ENCODE peak calls at places on chromosomes 16 and 17, in ten cellular contexts. N is thoracic aorta, H is AG09309, E is cardiac fibroblast, T is ovary, M is AG04450, A is uterus, F is lower lobe of right lung, I is OCI-LY7, P is right lobe of liver. R is an unnamed sample.

GRCh38 chr16:88014954-88015805 is 63.9 kb downstream of the BANP start:
- DNase-seq in F (peak), M (no peak), H (no peak), T (no peak), I (no peak), A (no peak), P (no peak), E (no peak), N (no peak), R (no peak)

GRCh38 chr17:1487939-1488825 is 4.3 kb downstream of the MYO1C start:
- DNase-seq in A (peak), M (peak), P (peak), F (peak), I (peak), E (peak), H (peak), T (peak), N (no peak), R (peak)

GRCh38 chr16:23236983-23237382 is 54.4 kb downstream of the SCNN1G start:
- DNase-seq in E (no peak), T (no peak), M (no peak), N (no peak), H (no peak), I (no peak), P (no peak), A (no peak), F (no peak), R (no peak)

GRCh38 chr17:29140631-29141483 is 39.3 kb downstream of the MYO18A start:
- DNase-seq in P (no peak), N (no peak), A (no peak), E (no peak), H (no peak), T (no peak), M (no peak), I (peak), F (no peak), R (peak)

GRCh38 chr17:70173646-70174045 is 4.3 kb downstream of the KCNJ2 start:
- DNase-seq in I (no peak), A (no peak), P (no peak), M (no peak), H (no peak), T (no peak), E (no peak), N (no peak), F (no peak), R (no peak)

GRCh38 chr17:83084621-83085056 is 5.2 kb downstream of the METRNL start:
- DNase-seq in T (peak), H (no peak), M (no peak), A (no peak), E (no peak), I (no peak), N (no peak), F (peak), P (no peak), R (no peak)

GRCh38 chr17:59668816-59669215 is 38.4 kb downstream of the PTRH2 start:
- DNase-seq in A (no peak), M (peak), F (no peak), E (peak), I (no peak), N (no peak), P (no peak), H (peak), T (no peak), R (peak)

GRCh38 chr16:59296002-59296401 is 561.9 kb upstream of the GOT2 start:
- DNase-seq in I (no peak), E (no peak), T (no peak), A (no peak), N (no peak), P (no peak), F (no peak), H (no peak), M (no peak), R (no peak)

GRCh38 chr16:83330251-83330650 is 477.5 kb upstream of the HSBP1 start:
- DNase-seq in P (no peak), N (no peak), F (no peak), H (no peak), I (no peak), T (no peak), M (no peak), E (no peak), A (no peak), R (no peak)

GRCh38 chr17:79413591-79413990 is 197.3 kb downstream of the RBFOX3 start:
- DNase-seq in A (no peak), T (no peak), E (no peak), P (no peak), H (no peak), I (no peak), N (no peak), F (no peak), M (no peak), R (no peak)

GRCh38 chr17:50532452-50533024 is at the start of gene EPN3:
- DNase-seq in M (no peak), T (peak), H (no peak), N (no peak), A (no peak), F (peak), P (peak), E (no peak), I (no peak), R (no peak)

GRCh38 chr17:80432961-80433550 is 18.1 kb downstream of the ENDOV start:
- DNase-seq in I (no peak), F (peak), A (no peak), N (no peak), E (no peak), M (no peak), H (no peak), P (peak), T (peak), R (no peak)

GRCh38 chr16:23712976-23713375 is at the start of gene ERN2:
- DNase-seq in E (no peak), A (no peak), H (no peak), M (no peak), F (no peak), T (no peak), N (no peak), P (no peak), I (no peak), R (no peak)

GRCh38 chr17:5249615-5250014 is 15.0 kb upstream of the SCIMP start:
- DNase-seq in A (peak), F (no peak), M (peak), P (no peak), I (peak), N (peak), H (peak), T (peak), E (peak), R (peak)

GRCh38 chr16:87847785-87848675 is 21.3 kb downstream of the SLC7A5 start:
- DNase-seq in N (no peak), P (peak), F (no peak), M (no peak), A (no peak), E (no peak), T (no peak), H (no peak), I (no peak), R (no peak)

GRCh38 chr16:88086571-88087516 is 135.6 kb downstream of the BANP start:
- DNase-seq in M (no peak), H (no peak), N (no peak), F (no peak), A (no peak), E (no peak), I (no peak), P (peak), T (no peak), R (no peak)

GRCh38 chr16:396605-397004 is 394 bp upstream of the NME4 start:
- DNase-seq in A (peak), H (no peak), M (no peak), E (peak), P (no peak), T (peak), I (no peak), F (no peak), N (no peak), R (peak)

GRCh38 chr16:48542020-48542473 is 67.9 kb downstream of the N4BP1 start:
- DNase-seq in F (peak), P (no peak), N (no peak), I (peak), T (no peak), A (no peak), E (peak), H (no peak), M (no peak), R (peak)

GRCh38 chr16:424033-424622 is 1.3 kb upstream of the RAB11FIP3 start:
- DNase-seq in T (peak), I (no peak), M (peak), P (no peak), H (peak), N (peak), E (peak), F (no peak), A (peak), R (peak)

GRCh38 chr17:32553168-32553567 is 66.4 kb downstream of the CDK5R1 start:
- DNase-seq in M (no peak), F (no peak), P (no peak), N (no peak), T (no peak), I (no peak), A (no peak), E (no peak), H (no peak), R (no peak)

GRCh38 chr17:76527430-76528111 is 9.9 kb downstream of the CYGB start:
- DNase-seq in M (no peak), T (peak), E (peak), A (peak), F (peak), H (no peak), P (no peak), N (peak), I (peak), R (peak)

GRCh38 chr17:9900019-9900594 is 5.0 kb downstream of the RCVRN start:
- DNase-seq in M (no peak), T (no peak), I (no peak), N (no peak), F (no peak), H (no peak), A (peak), E (no peak), P (no peak), R (no peak)

GRCh38 chr17:46770818-46771600 is 47.5 kb downstream of the WNT3 start:
- DNase-seq in H (no peak), E (peak), M (no peak), A (peak), F (peak), T (no peak), N (no peak), P (no peak), I (peak), R (peak)

GRCh38 chr17:14014647-14015046 is 54.7 kb upstream of the COX10 start:
- DNase-seq in T (no peak), A (no peak), I (no peak), E (no peak), H (no peak), P (no peak), F (no peak), M (no peak), N (no peak), R (no peak)

GRCh38 chr17:73689596-73690275 is 45.5 kb upstream of the SDK2 start:
- DNase-seq in N (no peak), M (no peak), H (no peak), F (no peak), I (no peak), P (no peak), A (no peak), T (no peak), E (no peak), R (no peak)

GRCh38 chr17:81722184-81723120 is 10.4 kb downstream of the SLC25A10 start:
- DNase-seq in H (no peak), A (no peak), P (peak), I (no peak), T (no peak), N (no peak), E (peak), M (no peak), F (peak), R (peak)

GRCh38 chr16:26911436-26911835 is 155.3 kb upstream of the C16orf82 start:
- DNase-seq in N (no peak), E (no peak), F (no peak), A (no peak), H (no peak), I (no peak), P (no peak), M (no peak), T (no peak), R (no peak)

GRCh38 chr16:88534731-88535141 is 35.5 kb upstream of the ZC3H18 start:
- DNase-seq in T (peak), H (no peak), I (peak), M (no peak), N (no peak), E (peak), P (no peak), A (no peak), F (peak), R (peak)

GRCh38 chr16:30041841-30042240 is 10.8 kb upstream of the TLCD3B start:
- DNase-seq in M (no peak), N (no peak), I (peak), A (no peak), E (peak), H (no peak), F (no peak), P (no peak), T (no peak), R (peak)

GRCh38 chr17:2271985-2272702 is 31.4 kb downstream of the SMG6 start:
- DNase-seq in P (no peak), M (no peak), A (no peak), F (no peak), E (no peak), H (no peak), N (no peak), I (no peak), T (no peak), R (no peak)

GRCh38 chr17:67107811-67108210 is 63.5 kb downstream of the CACNG1 start:
- DNase-seq in H (no peak), P (no peak), E (no peak), N (no peak), F (no peak), T (no peak), A (no peak), M (no peak), I (no peak), R (peak)

GRCh38 chr16:57576429-57576870 is 34.0 kb downstream of the ADGRG5 start:
- DNase-seq in M (peak), H (peak), A (peak), E (peak), I (peak), P (peak), N (peak), F (peak), T (peak), R (peak)

GRCh38 chr17:69960755-69961154 is 114.3 kb upstream of the KCNJ16 start:
- DNase-seq in T (peak), A (no peak), I (no peak), F (peak), M (no peak), H (no peak), E (no peak), N (no peak), P (no peak), R (no peak)

GRCh38 chr17:8223356-8224063 is 13.1 kb upstream of the AURKB start:
- DNase-seq in H (no peak), A (peak), I (peak), M (no peak), T (peak), F (peak), E (peak), N (no peak), P (peak), R (peak)
- TF ChIP-seq CTCF in H (peak), A (no peak), I (peak), M (no peak), T (no peak), F (no peak), E (peak), N (no peak), P (peak), R (peak)

DNA sequence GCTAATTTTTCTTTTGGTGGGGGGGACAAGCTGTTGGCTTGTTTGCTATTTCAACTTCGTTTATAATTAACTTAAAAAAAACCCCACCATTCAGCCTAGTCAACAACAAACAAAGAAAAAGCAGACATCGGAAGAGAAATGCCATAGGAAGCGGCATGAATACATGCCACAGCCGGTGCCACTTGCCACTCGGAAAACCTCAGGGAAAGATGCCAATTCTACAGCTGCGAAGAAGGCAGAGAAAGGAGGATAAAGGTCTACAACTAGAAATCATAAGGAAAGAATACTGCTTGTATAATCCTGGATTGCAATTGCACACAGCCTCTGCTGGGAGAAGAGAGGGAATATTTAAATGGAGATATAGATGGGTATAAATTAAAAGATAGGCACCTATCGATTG is 254.5 kb upstream of the PMFBP1 start:
- DNase-seq in F (no peak), P (no peak), M (no peak), A (no peak), N (no peak), T (no peak), H (no peak), I (no peak), E (no peak), R (no peak)
- H3K4me3 ChIP-seq in F (no peak), P (no peak), M (no peak), A (no peak), N (no peak), T (no peak), H (no peak), I (no peak), E (no peak), R (no peak)

GRCh38 chr16:80066805-80067580 is 466.5 kb upstream of the MAF start:
- DNase-seq in H (no peak), E (no peak), F (no peak), I (no peak), M (no peak), P (no peak), A (no peak), N (no peak), T (no peak), R (no peak)

GRCh38 chr16:80074329-80074728 is 466.5 kb upstream of the DYNLRB2 start:
- DNase-seq in A (no peak), F (no peak), N (no peak), I (no peak), E (no peak), T (no peak), H (no peak), M (no peak), P (no peak), R (no peak)

GRCh38 chr16:80071964-80072363 is 468.8 kb upstream of the DYNLRB2 start:
- DNase-seq in M (no peak), I (no peak), N (no peak), A (no peak), E (no peak), T (no peak), F (no peak), P (no peak), H (no peak), R (no peak)
- TF ChIP-seq CTCF in M (no peak), I (no peak), N (no peak), A (no peak), E (no peak), T (no peak), F (no peak), P (no peak), H (no peak), R (no peak)

DNA sequence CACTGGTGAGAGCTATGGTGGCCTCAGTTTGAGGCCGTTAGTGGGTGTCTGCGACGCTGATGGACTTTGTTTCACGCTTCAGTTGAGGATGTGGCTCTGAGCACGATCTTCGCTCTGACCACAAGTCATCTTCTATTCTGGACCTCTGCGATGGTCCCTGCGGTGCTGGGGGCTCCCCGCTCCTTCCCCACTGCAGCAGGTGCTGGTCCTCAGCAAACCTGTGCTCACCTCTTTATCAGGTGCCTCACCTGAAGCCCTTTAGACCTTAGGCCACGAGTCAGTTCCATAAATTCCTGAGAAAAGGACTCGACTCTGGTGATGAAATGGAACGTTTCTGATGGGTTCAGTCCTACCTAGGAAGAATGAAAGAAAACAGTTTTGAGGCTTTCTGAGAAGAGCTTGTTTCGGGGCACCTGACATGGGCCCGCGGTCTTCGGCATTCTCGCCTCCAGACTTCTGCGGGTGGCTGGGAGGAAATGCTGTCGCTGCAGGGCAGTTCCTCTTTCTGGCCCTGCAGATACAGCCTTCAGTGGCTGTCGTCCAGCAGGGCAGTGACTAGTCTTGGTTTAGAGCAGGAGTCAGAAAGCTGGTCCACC is 4.7 kb downstream of the KCTD5 start:
- DNase-seq in M (no peak), F (peak), T (no peak), A (no peak), H (no peak), I (peak), P (peak), N (no peak), E (no peak), R (no peak)
- H3K4me3 ChIP-seq in M (no peak), F (peak), T (no peak), A (no peak), H (no peak), I (peak), P (no peak), N (no peak), E (no peak), R (no peak)

GRCh38 chr16:20740007-20740883 is 1.4 kb downstream of the THUMPD1 start:
- DNase-seq in A (no peak), H (no peak), N (no peak), F (no peak), P (no peak), E (peak), M (no peak), T (no peak), I (peak), R (peak)
- TF ChIP-seq CTCF in A (no peak), H (peak), N (peak), F (peak), P (peak), E (peak), M (peak), T (no peak), I (peak), R (peak)

DNA sequence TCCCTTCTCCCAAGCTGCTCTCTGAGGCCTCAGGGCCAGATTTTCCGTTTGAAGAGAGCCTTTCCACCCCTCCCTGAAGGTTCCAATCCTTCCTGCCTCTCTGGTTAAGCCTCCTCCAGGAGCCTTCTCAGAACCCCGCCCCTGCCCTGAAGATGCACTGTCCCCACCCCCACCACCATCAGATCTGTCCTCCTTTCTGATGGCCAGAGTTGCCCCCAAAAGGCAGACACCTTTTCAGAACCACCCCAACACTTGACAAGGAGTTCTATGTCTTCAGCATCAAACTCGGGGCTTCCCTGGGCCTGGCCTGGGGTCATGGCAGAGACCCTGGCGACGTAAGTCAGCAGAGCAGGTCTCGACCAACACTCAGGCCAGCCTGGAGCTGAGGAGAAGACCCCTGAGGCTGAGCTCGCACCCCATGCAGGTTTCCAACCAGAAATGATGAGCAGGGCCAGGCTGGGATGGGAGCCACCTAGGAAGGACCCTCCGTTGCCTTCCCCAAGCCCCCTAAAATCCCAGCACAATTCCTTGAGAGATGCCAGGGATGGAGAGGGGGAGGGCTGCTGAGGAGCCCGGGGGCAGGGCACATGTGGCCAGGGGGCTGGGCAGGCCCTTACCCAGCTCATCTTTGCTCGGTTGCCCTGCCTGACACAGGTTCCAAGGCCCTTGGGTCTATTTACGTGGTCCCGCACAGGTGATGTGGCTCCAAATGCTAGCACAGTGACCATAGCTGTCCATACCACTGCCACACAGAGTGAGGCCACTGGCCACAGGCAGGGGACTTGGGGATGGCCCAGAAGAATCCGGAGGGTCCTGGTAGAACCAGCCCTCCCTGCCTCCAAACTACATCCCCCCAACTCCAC is 10.3 kb upstream of the PRR29 start:
- DNase-seq in H (no peak), I (no peak), T (no peak), A (no peak), P (peak), F (no peak), N (no peak), E (no peak), M (no peak), R (no peak)
- H3K4me3 ChIP-seq in H (no peak), I (no peak), T (no peak), A (no peak), P (no peak), F (no peak), N (no peak), E (no peak), M (no peak), R (no peak)

GRCh38 chr17:37393352-37393751 is 13.3 kb downstream of the ACACA start:
- DNase-seq in M (no peak), N (no peak), P (no peak), T (no peak), H (no peak), E (no peak), I (no peak), F (no peak), A (no peak), R (no peak)
- TF ChIP-seq CTCF in M (no peak), N (no peak), P (no peak), T (no peak), H (no peak), E (no peak), I (no peak), F (no peak), A (no peak), R (no peak)

GRCh38 chr17:37761065-37761464 is 16.2 kb upstream of the HNF1B start:
- DNase-seq in F (no peak), I (no peak), M (no peak), H (no peak), N (no peak), T (no peak), A (no peak), P (no peak), E (no peak), R (no peak)
- H3K4me3 ChIP-seq in F (no peak), I (no peak), M (no peak), H (no peak), N (no peak), T (no peak), A (no peak), P (no peak), E (no peak), R (no peak)